ENCODE peak calls at places on chromosomes 3 and 15, in five cellular contexts. E, O, L, N and W are unnamed samples.

GRCh38 chr15:71115567-71116351 is 488 bp downstream of the THSD4 start:
- DNase-seq in E (peak; percentile 57), O (no peak), L (no peak), N (no peak), W (peak; percentile 15)

GRCh38 chr3:29384640-29385039 is 103.8 kb downstream of the RBMS3 start:
- DNase-seq in E (no peak), O (peak; percentile 65), L (no peak), N (no peak), W (no peak)

GRCh38 chr3:127711021-127711420 is 38.3 kb downstream of the ABTB1 start:
- DNase-seq in E (no peak), O (peak; percentile 47), L (no peak), N (no peak), W (no peak)

GRCh38 chr3:5122741-5123706 is 932 bp downstream of the ARL8B start:
- DNase-seq in E (peak; percentile 25), O (peak; percentile 68), L (no peak), N (peak; percentile 81), W (peak; percentile 74)

GRCh38 chr3:6444888-6445658 is 415.8 kb upstream of the GRM7 start:
- DNase-seq in E (no peak), O (no peak), L (no peak), N (no peak), W (no peak)

GRCh38 chr3:69174871-69175737 is 52.7 kb upstream of the LMOD3 start:
- DNase-seq in E (no peak), O (no peak), L (no peak), N (no peak), W (no peak)

GRCh38 chr3:98291332-98291957 is 9.1 kb downstream of the OR5H2 start:
- DNase-seq in E (no peak), O (no peak), L (no peak), N (no peak), W (no peak)

GRCh38 chr3:130517541-130517940 is 564 bp downstream of the COL6A6 start:
- DNase-seq in E (no peak), O (no peak), L (no peak), N (no peak), W (no peak)

GRCh38 chr3:30142946-30143345 is 463.5 kb upstream of the TGFBR2 start:
- DNase-seq in E (no peak), O (no peak), L (no peak), N (no peak), W (no peak)

GRCh38 chr3:146390967-146391366 is 78.4 kb downstream of the PLSCR2 start:
- DNase-seq in E (peak; percentile 32), O (no peak), L (no peak), N (no peak), W (no peak)

GRCh38 chr3:128854382-128854939 is 25.0 kb upstream of the ACAD9 start:
- DNase-seq in E (no peak), O (no peak), L (no peak), N (no peak), W (peak; percentile 38)

GRCh38 chr3:47984089-47984759 is 32.0 kb downstream of the MAP4 start:
- DNase-seq in E (no peak), O (no peak), L (peak; percentile 42), N (no peak), W (no peak)

GRCh38 chr3:129413687-129414506 is 14.5 kb downstream of the EFCAB12 start:
- DNase-seq in E (no peak), O (no peak), L (no peak), N (peak; percentile 24), W (peak; percentile 61)

GRCh38 chr3:10682692-10683091 is 133.3 kb upstream of the SLC6A11 start:
- DNase-seq in E (no peak), O (no peak), L (no peak), N (no peak), W (no peak)

GRCh38 chr3:69806735-69807438 is 67.6 kb downstream of the MITF start:
- DNase-seq in E (no peak), O (no peak), L (no peak), N (no peak), W (no peak)

GRCh38 chr15:84598250-84598649 is 2.6 kb upstream of the ZSCAN2 start:
- DNase-seq in E (peak; percentile 8), O (no peak), L (no peak), N (no peak), W (no peak)

GRCh38 chr15:56892651-56893348 is 25.6 kb upstream of the TCF12 start:
- DNase-seq in E (no peak), O (no peak), L (no peak), N (no peak), W (no peak)

GRCh38 chr3:28726840-28727239 is 378.2 kb upstream of the AZI2 start:
- DNase-seq in E (no peak), O (no peak), L (peak; percentile 44), N (no peak), W (peak; percentile 4)

GRCh38 chr3:112628038-112628437 is 12.9 kb downstream of the CCDC80 start:
- DNase-seq in E (no peak), O (no peak), L (no peak), N (no peak), W (no peak)

GRCh38 chr3:71857926-71858325 is 73.0 kb upstream of the PROK2 start:
- DNase-seq in E (no peak), O (no peak), L (no peak), N (no peak), W (no peak)

GRCh38 chr3:31530039-31530983 is 2.4 kb upstream of the STT3B start:
- DNase-seq in E (no peak), O (no peak), L (no peak), N (no peak), W (peak; percentile 52)
- TF ChIP-seq POLR2A in E (no peak), O (no peak), L (no peak), N (no peak), W (no peak)

DNA sequence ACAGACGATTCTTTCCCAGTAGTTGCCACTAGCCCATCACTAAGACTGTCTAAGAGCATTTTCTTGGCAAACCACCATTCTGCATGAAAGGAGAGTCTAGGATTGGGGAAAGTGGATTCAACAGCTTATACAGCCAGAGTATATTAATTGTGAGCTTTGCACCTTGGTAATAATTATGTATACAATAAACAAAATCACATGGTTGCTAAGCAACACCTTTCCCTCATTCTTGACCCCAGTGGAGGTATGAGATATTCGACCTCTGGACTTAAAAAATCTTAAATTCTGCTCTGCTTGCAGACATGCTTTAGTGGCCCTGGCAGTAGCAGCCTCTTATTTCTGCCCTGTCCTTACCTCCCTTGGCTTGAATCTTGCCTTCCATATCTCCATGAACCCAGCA is 73.1 kb downstream of the PPP2R3A start:
- DNase-seq in E (no peak), O (no peak), L (no peak), N (no peak), W (no peak)
- TF ChIP-seq POLR2A in E (no peak), O (no peak), L (no peak), N (no peak), W (no peak)

GRCh38 chr15:48810414-48811324 is at the start of gene CEP152:
- DNase-seq in E (peak; percentile 98), O (peak; percentile 98), L (peak; percentile 99), N (peak; percentile 96), W (peak; percentile 100)
- TF ChIP-seq POLR2A in E (no peak), O (no peak), L (peak; percentile 40), N (no peak), W (peak; percentile 88)

DNA sequence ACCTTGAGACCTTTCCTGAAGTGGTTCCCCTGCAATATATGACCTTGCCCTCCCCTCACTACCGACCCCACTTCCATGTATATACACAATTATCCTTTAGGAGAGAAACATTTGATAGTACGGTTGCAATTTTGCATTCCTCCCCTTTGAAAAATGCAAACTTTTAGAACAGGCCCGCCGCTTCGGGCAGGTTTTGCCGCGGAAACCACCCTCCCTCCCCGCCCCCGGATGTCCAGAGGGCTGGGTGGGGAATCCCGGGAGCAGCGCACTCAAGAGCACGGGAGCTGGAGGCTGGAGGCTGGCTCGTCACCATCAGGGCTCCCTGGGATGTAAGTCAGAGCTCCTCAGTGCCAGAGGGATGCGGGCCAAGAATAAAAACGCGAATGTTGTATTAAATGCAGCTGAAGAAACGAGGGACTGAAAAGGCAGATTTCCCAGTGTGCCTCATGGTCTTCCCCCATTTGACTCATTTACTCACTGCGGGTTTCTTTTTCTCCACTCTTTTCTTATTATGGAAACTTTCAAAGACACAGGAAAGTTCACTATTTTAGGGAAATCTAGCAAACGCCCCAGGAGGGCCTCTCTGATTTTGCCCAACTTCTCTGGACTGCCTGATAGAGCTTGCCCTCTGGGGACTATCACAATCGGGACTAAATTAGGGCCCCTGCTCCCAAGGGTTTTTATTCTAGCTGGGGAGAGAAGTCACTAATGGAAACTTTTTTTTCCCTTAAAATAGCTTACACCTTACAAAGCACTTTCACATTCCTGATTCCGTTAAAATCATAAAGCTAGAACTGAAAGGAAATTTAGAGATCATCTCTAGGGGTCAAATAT is 2.9 kb upstream of the USP3 start:
- DNase-seq in E (peak; percentile 92), O (peak; percentile 97), L (no peak), N (peak; percentile 92), W (no peak)
- TF ChIP-seq POLR2A in E (no peak), O (no peak), L (no peak), N (no peak), W (no peak)

DNA sequence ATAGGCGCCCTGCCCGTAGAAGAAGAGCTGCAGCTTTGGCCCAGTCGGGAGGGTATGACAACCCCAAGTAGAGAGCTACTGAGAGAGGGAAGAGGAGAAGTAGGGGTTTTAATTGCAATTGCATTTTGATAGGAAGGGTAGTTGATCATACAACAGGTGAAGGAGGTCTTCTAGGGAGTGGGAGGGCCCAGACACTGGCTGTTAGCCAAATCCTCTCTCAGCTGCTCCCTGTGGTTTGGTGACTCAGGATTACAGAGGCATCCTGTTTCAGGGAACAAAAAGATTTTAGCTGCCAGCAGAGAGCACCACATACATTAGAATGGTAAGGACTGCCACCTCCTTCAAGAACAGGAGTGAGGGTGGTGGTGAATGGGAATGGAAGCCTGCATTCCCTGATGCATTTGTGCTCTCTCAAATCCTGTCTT is 408.9 kb upstream of the THBS1 start:
- DNase-seq in E (peak; percentile 74), O (peak; percentile 82), L (peak; percentile 82), N (no peak), W (peak; percentile 34)
- TF ChIP-seq POLR2A in E (no peak), O (no peak), L (no peak), N (no peak), W (no peak)

GRCh38 chr15:25438601-25439455 is at the start of gene UBE3A:
- DNase-seq in E (peak; percentile 86), O (peak; percentile 95), L (peak; percentile 71), N (peak; percentile 91), W (peak; percentile 96)
- TF ChIP-seq POLR2A in E (peak; percentile 49), O (peak; percentile 13), L (no peak), N (peak; percentile 78), W (peak; percentile 85)